ENCODE peak calls at places on chromosome 19, in ten cellular contexts. E is stomach; T is fibroblast of lung; Z is OCI-LY7; V is aorta; G is uterus; C is naive thymus-derived CD4-positive, alpha-beta T cell; S is heart right ventricle; X is CD8-positive, alpha-beta T cell; Y is CD4-positive, alpha-beta memory T cell. F is an unnamed sample. For H3K9me3 and H3K4me1, the result is how much of the 10 kb centered on the place peaks cover.

GRCh38 chr19:18543814-18544475 is 572 bp upstream of the FKBP8 start:
- DNase-seq in E (peak), T (peak), C (peak), S (peak), Z (peak), Y (peak), X (peak), G (peak), V (peak), F (peak)

GRCh38 chr19:55690109-55690768 is 15.2 kb downstream of the EPN1 start:
- DNase-seq in C (no peak), X (no peak), V (no peak), S (no peak), T (no peak), Z (no peak), Y (no peak), E (no peak), G (no peak), F (no peak)

GRCh38 chr19:11168568-11168967 is 13.0 kb upstream of the SPC24 start:
- DNase-seq in S (no peak), X (no peak), C (no peak), E (no peak), Y (no peak), V (no peak), T (peak), G (no peak), Z (no peak), F (no peak)

GRCh38 chr19:31674503-31675186 is 325.4 kb upstream of the TSHZ3 start:
- DNase-seq in S (no peak), C (no peak), E (no peak), X (no peak), G (no peak), Z (no peak), T (peak), V (no peak), Y (no peak), F (no peak)

GRCh38 chr19:45137179-45137761 is 23.5 kb downstream of the NKPD1 start:
- DNase-seq in X (no peak), G (no peak), V (no peak), Z (peak), Y (peak), S (peak), C (no peak), T (no peak), E (no peak), F (no peak)

GRCh38 chr19:40370997-40371801 is 18.8 kb downstream of the HIPK4 start:
- DNase-seq in X (no peak), Y (no peak), S (no peak), Z (no peak), E (no peak), V (no peak), C (no peak), G (no peak), T (no peak), F (no peak)

GRCh38 chr19:33235269-33235995 is 9.8 kb upstream of the SLC7A10 start:
- DNase-seq in G (peak), X (peak), S (peak), E (peak), C (peak), Y (peak), V (peak), T (peak), Z (peak), F (peak)

GRCh38 chr19:30719991-30720329 is 347.8 kb downstream of the ZNF536 start:
- DNase-seq in E (no peak), C (no peak), G (peak), Z (no peak), Y (no peak), S (peak), X (no peak), T (peak), V (no peak), F (no peak)

GRCh38 chr19:47486900-47487299 is 2.9 kb upstream of the KPTN start:
- DNase-seq in C (no peak), X (no peak), G (no peak), Y (no peak), Z (peak), E (no peak), V (no peak), S (no peak), T (no peak), F (no peak)

GRCh38 chr19:7680606-7681335 is at the start of gene TRAPPC5:
- DNase-seq in V (peak), Y (peak), Z (peak), E (peak), X (peak), S (peak), T (peak), G (peak), C (peak), F (peak)

GRCh38 chr19:10687518-10688288 is 13.5 kb upstream of the QTRT1 start:
- DNase-seq in G (no peak), C (no peak), T (no peak), Z (no peak), E (no peak), Y (no peak), X (no peak), S (no peak), V (no peak), F (no peak)

GRCh38 chr19:49847731-49848696 is 2.9 kb upstream of the PTOV1 start:
- DNase-seq in V (no peak), C (no peak), Y (peak), G (no peak), T (peak), S (no peak), E (no peak), Z (no peak), X (no peak), F (no peak)

GRCh38 chr19:45569619-45570421 is 14.8 kb downstream of the OPA3 start:
- DNase-seq in G (no peak), V (peak), Y (peak), S (peak), Z (peak), X (peak), T (peak), E (peak), C (peak), F (peak)

GRCh38 chr19:37817180-37817911 is 38.0 kb upstream of the ZNF573 start:
- DNase-seq in E (peak), X (peak), T (peak), Z (no peak), Y (no peak), C (no peak), V (peak), G (peak), S (peak), F (no peak)

GRCh38 chr19:925912-926594 is at the start of gene ARID3A:
- DNase-seq in E (peak), V (no peak), C (no peak), Y (no peak), X (no peak), G (no peak), Z (peak), S (peak), T (peak), F (no peak)
- H3K9me3 ChIP-seq in E (under half), V (under half), C (under half), Y (under half), X (under half), G (under half), Z (under half), S (under half), T (under half), F (under half)

GRCh38 chr19:14082675-14082960 is 3.0 kb downstream of the C19orf67 start:
- DNase-seq in E (no peak), V (no peak), S (no peak), Y (no peak), X (no peak), G (no peak), Z (no peak), T (no peak), C (no peak), F (no peak)
- H3K4me1 ChIP-seq in E (under half), V (under half), S (under half), Y (under half), X (under half), G (under half), Z (under half), T (under half), C (under half), F (under half)

DNA sequence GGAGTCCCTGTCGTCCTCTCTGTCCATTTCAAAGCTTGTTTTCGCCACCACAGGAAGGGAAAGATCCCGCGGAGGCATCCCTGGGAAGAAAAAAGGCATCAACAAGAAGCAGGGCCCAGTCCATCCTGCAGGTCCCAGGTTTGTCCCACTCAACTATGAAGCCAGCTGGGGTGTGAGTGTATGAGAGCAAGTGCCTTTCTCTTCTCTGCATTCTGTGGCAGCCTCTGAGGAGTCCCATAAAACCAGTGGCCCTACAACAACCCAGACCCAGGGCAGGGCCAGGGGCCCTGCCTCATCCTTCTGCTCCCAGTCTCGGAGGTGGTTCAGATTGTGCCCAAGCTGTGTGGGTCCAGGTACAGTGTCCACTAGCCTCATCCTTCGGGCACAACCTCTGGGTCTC is 18.9 kb downstream of the PEG3 start:
- DNase-seq in Y (no peak), E (no peak), C (no peak), S (no peak), X (no peak), T (no peak), Z (no peak), G (no peak), V (no peak), F (no peak)
- H3K9me3 ChIP-seq in Y (under half), E (under half), C (under half), S (under half), X (under half), T (under half), Z (under half), G (under half), V (under half), F (under half)

GRCh38 chr19:42452590-42452989 is 9.8 kb upstream of the CXCL17 start:
- DNase-seq in C (no peak), T (no peak), V (no peak), S (no peak), E (no peak), X (no peak), Z (no peak), Y (no peak), G (no peak), F (no peak)
- H3K4me1 ChIP-seq in C (under half), T (under half), V (under half), S (under half), E (under half), X (under half), Z (under half), Y (under half), G (under half), F (under half)

DNA sequence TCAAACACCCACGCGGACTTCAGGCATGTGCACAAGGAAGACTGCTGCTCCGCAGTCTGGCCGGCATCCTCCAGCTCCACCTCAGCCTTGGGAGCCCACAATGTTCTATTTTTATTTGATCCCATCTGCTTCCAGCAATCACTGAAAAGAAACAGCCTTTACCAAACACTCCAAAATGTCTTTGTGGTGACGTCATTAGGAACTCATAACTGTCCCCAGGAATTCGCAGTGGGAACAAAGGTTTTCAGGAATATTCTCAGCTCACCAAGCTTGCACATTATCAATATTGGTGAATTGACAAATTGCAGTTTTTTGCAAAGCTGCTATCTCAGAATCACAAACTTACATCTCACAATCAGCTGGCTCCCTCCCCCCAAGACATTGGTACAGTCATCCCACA is 15.2 kb upstream of the ZNF841 start:
- DNase-seq in G (no peak), X (no peak), C (no peak), Y (no peak), T (no peak), Z (no peak), V (no peak), S (no peak), E (no peak), F (no peak)
- H3K9me3 ChIP-seq in G (under half), X (half or more), C (half or more), Y (half or more), T (under half), Z (under half), V (under half), S (under half), E (half or more), F (half or more)

DNA sequence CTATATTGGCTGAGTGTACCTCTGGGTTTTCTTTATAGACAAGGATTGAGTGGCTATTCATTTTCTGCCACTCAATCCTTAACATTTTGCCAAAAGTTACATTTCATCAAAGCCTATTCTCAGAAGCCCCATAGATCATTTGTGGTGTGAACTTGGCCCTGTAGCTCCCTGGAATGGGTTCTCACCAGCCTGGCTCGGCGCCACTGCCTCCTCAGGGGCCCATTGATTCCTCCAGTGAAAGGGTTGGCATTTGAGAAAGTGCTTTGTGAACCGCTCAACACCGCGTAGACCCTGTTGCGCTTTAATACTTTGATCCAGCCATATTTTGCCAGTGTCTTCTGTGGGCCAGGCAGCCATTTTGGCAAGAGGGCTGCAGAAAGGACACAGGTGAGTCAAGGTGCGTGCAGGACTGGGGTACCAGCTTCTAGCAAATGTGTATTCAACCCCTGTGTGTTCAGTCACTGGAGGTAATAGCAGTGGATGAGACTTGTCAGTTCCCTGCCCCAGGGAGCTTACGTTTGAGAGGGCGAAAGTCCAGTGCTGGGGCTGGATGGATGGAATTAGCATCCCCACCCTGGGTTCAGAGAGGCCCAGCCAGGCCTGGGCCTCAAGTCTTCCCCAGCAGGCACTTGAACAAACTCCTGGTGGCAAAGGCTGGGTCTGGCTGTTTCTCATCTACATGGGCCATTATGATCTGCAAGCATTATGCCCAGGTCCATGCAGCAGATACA is 3.8 kb downstream of the RAB8A start:
- DNase-seq in C (no peak), V (no peak), X (no peak), E (no peak), Y (no peak), S (no peak), Z (no peak), G (no peak), T (no peak), F (no peak)
- H3K4me1 ChIP-seq in C (under half), V (under half), X (under half), E (half or more), Y (half or more), S (half or more), Z (half or more), G (under half), T (under half), F (half or more)

GRCh38 chr19:8910775-8911414 is 78.7 kb downstream of the MBD3L1 start:
- DNase-seq in G (no peak), C (no peak), Y (no peak), X (no peak), T (no peak), Z (no peak), S (no peak), V (no peak), E (no peak), F (no peak)

GRCh38 chr19:8915997-8916396 is 83.8 kb downstream of the MBD3L1 start:
- DNase-seq in E (no peak), Y (no peak), S (no peak), T (no peak), C (no peak), V (no peak), X (no peak), Z (no peak), G (no peak), F (no peak)
- H3K9me3 ChIP-seq in E (under half), Y (under half), S (under half), T (under half), C (under half), V (under half), X (under half), Z (under half), G (under half), F (under half)

DNA sequence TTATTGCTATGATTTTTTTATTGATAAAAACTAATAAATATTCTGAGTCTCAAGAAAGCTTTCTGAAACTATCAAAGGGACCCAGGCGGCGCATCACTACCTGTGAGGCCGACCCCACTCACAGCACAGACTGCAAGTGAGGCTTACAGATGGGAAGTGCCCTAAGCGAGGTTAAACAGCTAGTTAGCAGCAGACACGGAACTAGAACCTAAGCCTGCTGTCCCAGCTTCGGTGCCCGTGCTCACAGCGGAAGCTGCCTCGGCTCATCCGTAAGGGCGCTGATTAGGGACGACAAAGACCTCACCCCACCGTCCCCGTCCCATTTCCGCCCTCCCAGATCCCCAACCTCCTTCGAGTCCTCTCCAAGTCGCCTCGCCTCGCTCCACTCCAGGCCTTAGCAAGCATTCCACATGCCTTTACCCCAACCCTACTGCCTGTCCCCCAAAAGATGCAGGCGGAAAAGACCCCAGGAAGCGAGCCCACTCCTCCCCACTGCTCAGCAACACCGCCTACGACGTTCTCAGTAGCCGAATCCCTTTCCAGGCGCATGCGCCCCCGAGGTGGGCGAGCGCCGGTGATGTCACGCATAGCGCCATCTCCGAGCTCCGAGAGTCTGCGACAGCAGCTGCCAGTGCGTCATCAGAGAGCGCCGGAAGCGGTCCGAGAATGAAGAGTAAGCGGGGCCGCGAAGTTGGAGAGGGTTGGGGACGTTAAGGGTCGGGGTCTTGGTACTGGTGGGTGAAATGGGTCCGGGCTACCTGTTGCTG is at the start of gene POP4:
- DNase-seq in G (peak), C (peak), T (peak), Y (peak), X (peak), Z (peak), V (peak), S (peak), E (peak), F (peak)
- H3K4me1 ChIP-seq in G (under half), C (under half), T (under half), Y (under half), X (under half), Z (under half), V (under half), S (under half), E (under half), F (under half)

DNA sequence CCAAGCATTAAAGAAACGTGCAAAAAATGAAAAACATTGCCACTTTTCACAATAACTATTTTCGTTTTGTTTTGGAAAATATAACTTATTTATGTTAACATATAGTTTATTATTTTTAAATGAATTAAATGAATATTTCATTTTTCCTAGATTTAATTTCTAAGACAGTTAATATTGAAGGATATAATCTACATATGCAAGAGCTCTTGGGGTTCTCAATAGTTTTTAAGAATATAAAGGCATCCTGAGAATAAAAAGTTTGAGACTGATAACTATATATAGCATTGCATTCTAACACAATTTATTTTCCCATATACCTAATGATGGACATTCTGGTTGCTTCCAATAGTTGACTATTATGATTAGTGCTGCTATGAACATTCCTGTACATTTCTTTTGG is 19.9 kb downstream of the ZNF461 start:
- DNase-seq in Y (no peak), Z (no peak), E (no peak), X (no peak), G (no peak), C (no peak), T (no peak), V (no peak), S (no peak), F (no peak)
- H3K9me3 ChIP-seq in Y (under half), Z (under half), E (half or more), X (under half), G (under half), C (under half), T (under half), V (under half), S (under half), F (half or more)

F was measured in CD4-positive, CD25-positive, alpha-beta regulatory T cell.